ENCODE peak calls at places on chromosomes 16 and 17, in four cellular contexts. G is retinal pigment epithelial cell, I is BE2C, D is pancreas. P is an unnamed sample.

GRCh38 chr17:45118691-45119090 is 13.6 kb downstream of the PLCD3 start:
- DNase-seq in G (no peak), D (no peak), I (no peak), P (no peak)

GRCh38 chr16:87358250-87358649 is 25.3 kb downstream of the FBXO31 start:
- DNase-seq in G (no peak), D (no peak), I (no peak), P (no peak)

GRCh38 chr17:46044286-46044928 is 45.4 kb downstream of the STH start:
- DNase-seq in I (peak), D (peak), G (peak), P (peak)

GRCh38 chr16:70331588-70332358 is 14.9 kb upstream of the DDX19A start:
- DNase-seq in G (no peak), D (no peak), I (peak), P (no peak)

GRCh38 chr16:89534147-89534788 is 26.1 kb downstream of the SPG7 start:
- DNase-seq in D (no peak), G (no peak), I (no peak), P (no peak)

GRCh38 chr16:56191807-56192643 is 736 bp downstream of the GNAO1 start:
- DNase-seq in G (no peak), I (peak), D (no peak), P (no peak)

GRCh38 chr17:9195961-9196668 is 174.8 kb downstream of the NTN1 start:
- DNase-seq in D (no peak), I (no peak), G (no peak), P (no peak)

GRCh38 chr16:67187175-67187900 is 2.6 kb downstream of the EXOC3L1 start:
- DNase-seq in D (no peak), I (no peak), G (no peak), P (no peak)

GRCh38 chr16:49858200-49859129 is 2.6 kb upstream of the ZNF423 start:
- DNase-seq in D (peak), G (no peak), I (peak), P (no peak)

GRCh38 chr16:88455610-88456355 is 2.7 kb downstream of the ZFPM1 start:
- DNase-seq in G (no peak), I (no peak), D (no peak), P (no peak)

GRCh38 chr17:50114849-50115357 is 15.1 kb downstream of the SAMD14 start:
- DNase-seq in I (peak), D (no peak), G (no peak), P (no peak)

GRCh38 chr17:81027591-81028505 is 7.1 kb upstream of the BAIAP2 start:
- DNase-seq in G (no peak), D (no peak), I (peak), P (no peak)

GRCh38 chr17:2929881-2930533 is 133.4 kb downstream of the OR1D5 start:
- DNase-seq in I (peak), G (no peak), D (peak), P (no peak)

GRCh38 chr17:57842280-57842679 is 7.6 kb downstream of the MRPS23 start:
- DNase-seq in D (no peak), G (no peak), I (no peak), P (no peak)

GRCh38 chr17:20935740-20936139 is 107.1 kb downstream of the USP22 start:
- DNase-seq in I (no peak), D (no peak), G (no peak), P (no peak)

GRCh38 chr17:44578947-44579346 is 21.7 kb downstream of the FZD2 start:
- DNase-seq in G (no peak), I (no peak), D (no peak), P (no peak)

GRCh38 chr17:78144146-78144719 is 2.0 kb upstream of the C17orf99 start:
- DNase-seq in D (peak), G (peak), I (peak), P (no peak)

DNA sequence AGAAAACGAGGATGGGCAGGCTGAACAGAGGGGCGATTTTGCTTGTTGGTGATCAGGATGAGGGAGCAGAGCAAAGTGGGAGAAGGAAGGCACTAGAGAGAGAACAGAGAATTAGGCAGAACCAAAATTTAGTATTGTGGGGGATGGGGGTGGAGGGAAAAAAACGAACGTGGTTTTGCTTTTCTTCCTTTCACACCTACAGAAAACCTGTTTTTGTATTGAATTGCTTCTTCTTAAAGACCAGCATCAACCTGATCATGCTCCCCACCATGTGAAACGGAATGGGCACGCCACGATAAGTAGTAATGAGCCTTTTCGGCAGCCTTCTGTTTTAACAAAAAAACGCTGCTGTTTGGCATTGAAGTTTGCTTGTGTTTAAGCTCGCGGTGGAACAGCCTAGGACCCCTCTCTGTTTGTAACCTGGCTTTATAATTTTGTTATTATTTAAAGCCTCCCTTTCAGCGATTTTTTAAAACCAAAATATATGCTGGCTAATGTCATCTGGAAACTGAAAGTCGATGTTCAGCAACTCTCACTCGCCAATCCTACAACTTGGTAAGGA is 36.8 kb downstream of the ERCC4 start:
- DNase-seq in G (no peak), I (no peak), D (no peak), P (no peak)
- H3K4me3 ChIP-seq in G (peak), I (peak), D (no peak), P (peak)

DNA sequence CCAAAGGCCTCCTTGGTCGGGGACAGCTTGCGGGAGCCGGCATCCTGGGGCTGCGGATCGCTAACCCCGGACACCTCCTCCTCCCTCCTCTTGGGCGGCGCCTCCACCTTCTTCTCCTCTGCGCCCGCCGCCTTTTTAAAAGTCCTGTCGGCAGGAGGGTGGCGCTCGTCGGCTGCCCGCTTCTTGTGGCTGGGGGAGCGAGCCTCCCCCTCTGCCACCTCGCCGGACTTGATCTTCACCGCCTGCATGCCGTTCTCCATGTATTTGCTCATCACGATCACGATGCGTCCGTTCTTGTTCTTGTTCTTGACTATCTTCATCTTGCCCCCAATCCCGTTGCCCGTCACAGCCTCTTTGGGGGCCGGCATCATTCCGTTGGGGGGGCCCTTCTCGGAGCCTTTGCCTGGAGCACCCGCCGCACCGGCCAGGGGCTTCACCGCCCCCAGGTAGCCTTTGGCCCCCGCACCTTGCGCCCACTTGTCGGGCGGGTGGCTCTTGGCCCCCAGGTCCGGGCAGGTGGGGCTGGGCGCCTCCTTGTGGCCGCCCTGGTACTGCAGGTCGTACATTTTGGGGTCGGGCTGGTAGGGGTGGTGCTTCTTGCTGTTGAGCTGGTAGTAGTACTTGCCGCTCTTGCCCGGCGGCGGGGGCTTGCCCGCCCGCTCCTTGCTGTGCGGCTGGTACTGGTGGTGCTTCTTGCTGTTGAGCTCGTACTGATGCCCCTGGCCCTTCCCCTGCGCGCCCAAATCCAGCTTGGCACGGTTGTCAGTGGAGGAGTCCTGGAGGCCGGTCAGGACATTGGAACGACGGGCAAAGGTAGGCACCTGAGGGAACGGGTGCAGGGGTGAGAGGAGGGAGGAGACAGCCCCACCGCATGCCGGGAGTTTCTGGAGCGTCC is 4.4 kb downstream of the CBX4 start:
- DNase-seq in G (no peak), I (no peak), D (peak), P (no peak)
- TF ChIP-seq CTCF in G (peak), I (peak), D (peak), P (peak)

DNA sequence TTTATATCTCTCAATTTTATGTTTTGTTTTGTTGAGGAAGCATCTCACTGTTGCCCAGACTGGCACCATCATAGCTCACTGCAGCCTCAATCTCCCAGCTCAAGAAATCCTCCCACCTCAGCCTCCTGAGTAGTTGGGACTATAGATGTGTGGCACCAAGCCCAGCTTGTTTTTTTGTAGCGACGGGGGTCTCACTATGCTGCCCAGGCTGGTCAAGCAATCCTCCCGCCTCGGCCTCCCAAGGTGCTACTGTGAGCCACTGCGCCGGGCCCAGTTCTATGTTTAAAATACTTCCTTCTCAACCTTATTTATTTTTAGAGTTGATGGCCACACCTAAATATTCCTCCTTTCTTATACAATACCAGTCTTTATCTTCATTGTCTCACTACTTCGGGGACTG is 1.9 kb upstream of the NFE2L1 start:
- DNase-seq in D (peak), G (no peak), I (no peak), P (no peak)
- H3K4me3 ChIP-seq in D (no peak), G (no peak), I (peak), P (no peak)

GRCh38 chr16:26765087-26765486 is 301.6 kb upstream of the C16orf82 start:
- DNase-seq in I (no peak), D (no peak), G (no peak), P (no peak)
- TF ChIP-seq CTCF in I (no peak), D (peak), G (no peak), P (no peak)

DNA sequence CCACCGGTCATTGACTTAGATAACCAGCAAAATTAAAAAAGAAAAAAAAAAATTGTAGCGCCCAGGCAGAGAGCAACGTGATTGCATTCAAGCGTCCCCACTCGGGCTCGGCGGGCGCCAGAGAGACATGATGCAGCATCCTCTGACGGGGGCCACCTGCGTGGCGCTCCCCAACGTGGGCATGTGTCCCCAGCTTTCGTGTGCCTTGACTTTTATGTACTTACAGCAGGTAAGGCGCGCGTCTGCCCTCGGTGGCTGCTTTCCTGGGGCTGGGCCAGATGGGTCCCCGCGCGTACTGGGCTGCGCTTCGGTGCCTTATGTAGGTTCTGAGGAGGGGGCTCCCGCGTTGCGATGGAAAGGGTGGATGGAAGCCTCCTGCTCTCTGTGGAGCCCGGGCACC is 28.4 kb upstream of the RBFOX1 start:
- DNase-seq in I (no peak), D (no peak), G (no peak), P (no peak)
- H3K4me3 ChIP-seq in I (no peak), D (no peak), G (no peak), P (no peak)

GRCh38 chr17:73720187-73720834 is 76.1 kb upstream of the SDK2 start:
- DNase-seq in G (no peak), D (no peak), I (peak), P (no peak)

GRCh38 chr17:73718362-73718761 is 74.1 kb upstream of the SDK2 start:
- DNase-seq in I (no peak), D (no peak), G (no peak), P (no peak)

GRCh38 chr17:73717690-73718089 is 73.4 kb upstream of the SDK2 start:
- DNase-seq in I (no peak), G (no peak), D (no peak), P (no peak)

GRCh38 chr17:73718912-73719311 is 74.7 kb upstream of the SDK2 start:
- DNase-seq in G (no peak), I (no peak), D (no peak), P (no peak)

GRCh38 chr17:73719588-73720071 is 75.4 kb upstream of the SDK2 start:
- DNase-seq in D (no peak), I (peak), G (no peak), P (no peak)
- TF ChIP-seq CTCF in D (no peak), I (peak), G (no peak), P (no peak)

GRCh38 chr17:27256225-27257030 is 37.5 kb upstream of the WSB1 start:
- DNase-seq in G (peak), I (no peak), D (no peak), P (peak)
- H3K4me3 ChIP-seq in G (no peak), I (no peak), D (no peak), P (no peak)

GRCh38 chr16:53753431-53753830 is 49.5 kb downstream of the FTO start:
- DNase-seq in G (no peak), D (no peak), I (no peak), P (no peak)

GRCh38 chr16:53754938-53755910 is 51.3 kb downstream of the FTO start:
- DNase-seq in I (no peak), G (peak), D (peak), P (no peak)

GRCh38 chr16:53756329-53756996 is 52.5 kb downstream of the FTO start:
- DNase-seq in D (no peak), G (no peak), I (no peak), P (no peak)

GRCh38 chr16:53761967-53762726 is 58.2 kb downstream of the FTO start:
- DNase-seq in G (no peak), I (no peak), D (no peak), P (no peak)

DNA sequence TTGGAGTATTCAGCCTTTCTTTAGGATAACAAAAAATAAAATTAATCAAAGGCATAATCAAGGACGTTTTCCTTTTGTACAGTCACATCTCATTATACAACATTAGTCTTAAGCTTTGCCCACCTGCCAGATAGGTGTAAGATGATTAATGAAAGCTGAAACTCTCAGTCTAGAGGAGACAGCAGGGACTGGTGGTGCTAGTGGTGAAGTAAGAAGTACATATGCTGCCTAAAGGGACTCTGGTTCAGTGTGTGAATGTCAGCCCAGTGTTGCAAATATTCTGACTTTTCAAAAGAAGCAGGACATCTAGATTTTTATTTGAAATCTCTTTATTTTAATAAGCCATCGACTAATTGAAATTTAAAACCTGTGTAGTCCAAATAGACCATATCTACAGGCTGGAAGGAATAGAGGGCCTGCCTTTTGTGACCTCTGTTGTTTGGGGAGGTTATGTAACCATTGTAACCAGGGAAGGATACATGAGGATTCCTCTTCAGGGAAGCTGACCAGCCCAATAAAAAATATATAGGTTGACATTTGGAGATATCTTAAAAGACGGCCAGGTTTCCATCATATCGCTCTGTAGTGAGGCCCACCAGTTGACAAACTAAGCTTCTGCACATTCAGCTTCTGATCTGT is 54.1 kb downstream of the FTO start:
- DNase-seq in D (no peak), I (no peak), G (no peak), P (no peak)
- TF ChIP-seq CTCF in D (no peak), I (no peak), G (no peak), P (no peak)

GRCh38 chr16:27269300-27270150 is 953 bp upstream of the NSMCE1 start:
- DNase-seq in G (no peak), D (no peak), I (no peak), P (no peak)
- H3K4me3 ChIP-seq in G (peak), D (peak), I (peak), P (no peak)

P was measured in AG04449.